ENCODE peak calls at places on chromosomes 2 and 18, in six cellular contexts. L, G, W, F, Y and M are unnamed samples.

GRCh38 chr18:63220903-63221302 is 98.7 kb downstream of the BCL2 start:
- DNase-seq in L (no peak), G (no peak), W (no peak), Y (no peak), F (peak), M (no peak)

GRCh38 chr18:22539045-22539444 is 121.3 kb upstream of the CTAGE1 start:
- DNase-seq in W (no peak), F (no peak), Y (no peak), L (no peak), G (no peak), M (no peak)

GRCh38 chr2:13104765-13105164 is 388.0 kb downstream of the TRIB2 start:
- DNase-seq in G (no peak), F (no peak), W (no peak), L (no peak), Y (no peak), M (no peak)

GRCh38 chr2:54258171-54258570 is 2.1 kb upstream of the TSPYL6 start:
- DNase-seq in Y (no peak), G (no peak), F (no peak), L (no peak), W (no peak), M (no peak)

GRCh38 chr2:240526521-240526920 is 31.3 kb downstream of the ANKMY1 start:
- DNase-seq in G (no peak), L (no peak), W (no peak), Y (no peak), F (no peak), M (peak)

GRCh38 chr2:44751754-44752479 is 189.6 kb upstream of the SIX3 start:
- DNase-seq in L (no peak), F (no peak), G (no peak), W (no peak), Y (no peak), M (no peak)

GRCh38 chr2:136235451-136236418 is 117.8 kb upstream of the CXCR4 start:
- DNase-seq in L (peak), W (no peak), Y (no peak), F (no peak), G (no peak), M (no peak)

GRCh38 chr2:157318884-157319283 is 6.7 kb downstream of the ERMN start:
- DNase-seq in W (no peak), G (no peak), Y (no peak), L (no peak), F (no peak), M (no peak)

GRCh38 chr2:88372042-88372441 is 80.5 kb downstream of the FOXI3 start:
- DNase-seq in Y (no peak), W (no peak), G (no peak), F (no peak), L (no peak), M (no peak)

GRCh38 chr2:158189526-158189925 is 87.8 kb downstream of the UPP2 start:
- DNase-seq in W (no peak), G (no peak), L (no peak), F (no peak), Y (no peak), M (no peak)

GRCh38 chr18:13410471-13410870 is 191.9 kb downstream of the LDLRAD4 start:
- DNase-seq in L (no peak), F (no peak), W (no peak), G (no peak), Y (no peak), M (no peak)